ENCODE peak calls at places on chromosomes 7 and 10, in ten cellular contexts. C is stimulated activated CD4-positive, alpha-beta T cell treated with anti-CD3 and anti-CD28 coated beads, Interleukin-1b, Interleukin-23, amount 100 ng/mL, for 48 hours; D is left cardiac atrium; K is iPS-NIHi11; O is spleen; M is activated T-cell treated with anti-CD3 and anti-CD28 coated beads for 48 hours; A is kidney tubule cell; N is right atrium auricular region; L is DMS153; Q is GM23338. Y is an unnamed sample.

GRCh38 chr7:17043012-17043877 is 161.5 kb upstream of the AGR3 start:
- DNase-seq in C (no peak), D (no peak), K (no peak), O (no peak), M (no peak), A (no peak), N (no peak), L (no peak), Q (no peak), Y (no peak)

GRCh38 chr10:71952745-71953144 is 11.4 kb upstream of the CHST3 start:
- DNase-seq in C (no peak), D (no peak), K (no peak), O (no peak), M (no peak), A (no peak), N (no peak), L (no peak), Q (no peak), Y (no peak)

GRCh38 chr7:100827330-100828226 is at the start of gene EPHB4:
- DNase-seq in C (no peak), D (peak), K (peak), O (peak), M (no peak), A (peak), N (peak), L (no peak), Q (peak), Y (peak)

GRCh38 chr10:85598646-85599045 is 767.9 kb downstream of the GRID1 start:
- DNase-seq in C (no peak), D (no peak), K (no peak), O (no peak), M (no peak), A (no peak), N (peak), L (no peak), Q (no peak), Y (no peak)

GRCh38 chr10:31876616-31877352 is 51.8 kb downstream of the ARHGAP12 start:
- DNase-seq in C (no peak), D (no peak), K (no peak), O (no peak), M (no peak), A (no peak), N (no peak), L (no peak), Q (no peak), Y (no peak)

GRCh38 chr10:110742801-110743200 is 98.7 kb downstream of the RBM20 start:
- DNase-seq in C (no peak), D (peak), K (no peak), O (no peak), M (no peak), A (no peak), N (no peak), L (no peak), Q (no peak), Y (no peak)

GRCh38 chr10:96832721-96833219 is 672 bp downstream of the LCOR start:
- DNase-seq in C (peak), D (peak), K (peak), O (peak), M (peak), A (peak), N (peak), L (peak), Q (peak), Y (peak)

GRCh38 chr10:929965-930364 is 1.5 kb downstream of the LARP4B start:
- DNase-seq in C (no peak), D (no peak), K (no peak), O (no peak), M (no peak), A (no peak), N (no peak), L (no peak), Q (no peak), Y (no peak)

GRCh38 chr7:12321248-12321647 is 82.4 kb downstream of the VWDE start:
- DNase-seq in C (no peak), D (no peak), K (no peak), O (no peak), M (no peak), A (peak), N (no peak), L (no peak), Q (no peak), Y (no peak)

GRCh38 chr7:90952649-90952991 is 311.6 kb upstream of the FZD1 start:
- DNase-seq in C (no peak), D (no peak), K (peak), O (no peak), M (no peak), A (no peak), N (no peak), L (no peak), Q (peak), Y (no peak)

GRCh38 chr10:95321554-95322301 is 30.9 kb upstream of the PDLIM1 start:
- DNase-seq in C (no peak), D (no peak), K (no peak), O (no peak), M (no peak), A (no peak), N (no peak), L (no peak), Q (no peak), Y (no peak)

GRCh38 chr7:82050134-82050533 is 280.3 kb upstream of the HGF start:
- DNase-seq in C (no peak), D (no peak), K (no peak), O (no peak), M (no peak), A (peak), N (no peak), L (peak), Q (peak), Y (peak)

GRCh38 chr10:22648547-22648961 is 65.8 kb downstream of the PIP4K2A start:
- DNase-seq in C (no peak), D (no peak), K (no peak), O (no peak), M (no peak), A (peak), N (no peak), L (no peak), Q (no peak), Y (no peak)

GRCh38 chr10:61047011-61047410 is 103.0 kb upstream of the RHOBTB1 start:
- DNase-seq in C (no peak), D (no peak), K (no peak), O (no peak), M (no peak), A (no peak), N (no peak), L (no peak), Q (no peak), Y (no peak)

GRCh38 chr10:77165445-77166316 is 471.9 kb downstream of the KCNMA1 start:
- DNase-seq in C (peak), D (no peak), K (peak), O (no peak), M (peak), A (peak), N (no peak), L (peak), Q (peak), Y (peak)

GRCh38 chr10:75367098-75367497 is 34.5 kb downstream of the ZNF503 start:
- DNase-seq in C (no peak), D (no peak), K (no peak), O (no peak), M (no peak), A (no peak), N (no peak), L (no peak), Q (no peak), Y (peak)

GRCh38 chr7:39252916-39253315 is 275.2 kb downstream of the POU6F2 start:
- DNase-seq in C (no peak), D (no peak), K (no peak), O (no peak), M (no peak), A (peak), N (no peak), L (no peak), Q (peak), Y (no peak)

GRCh38 chr7:14021069-14021468 is 31.6 kb upstream of the ETV1 start:
- DNase-seq in C (no peak), D (no peak), K (no peak), O (no peak), M (no peak), A (peak), N (no peak), L (no peak), Q (no peak), Y (no peak)

GRCh38 chr7:131238260-131238940 is 89.3 kb upstream of the MKLN1 start:
- DNase-seq in C (no peak), D (no peak), K (no peak), O (no peak), M (no peak), A (peak), N (no peak), L (no peak), Q (no peak), Y (no peak)

GRCh38 chr7:141463986-141464385 is 87.2 kb upstream of the AGK start:
- DNase-seq in C (no peak), D (no peak), K (no peak), O (no peak), M (no peak), A (peak), N (no peak), L (no peak), Q (no peak), Y (no peak)

GRCh38 chr10:73871915-73872710 is 2.2 kb downstream of the CAMK2G start:
- DNase-seq in C (no peak), D (no peak), K (no peak), O (no peak), M (no peak), A (no peak), N (no peak), L (no peak), Q (no peak), Y (peak)

GRCh38 chr7:7304705-7305475 is 122.5 kb downstream of the C1GALT1 start:
- DNase-seq in C (no peak), D (no peak), K (no peak), O (no peak), M (no peak), A (no peak), N (no peak), L (no peak), Q (no peak), Y (no peak)

Y was measured in SK-N-DZ.